ENCODE peak calls at places on chromosomes 7 and 10, in four cellular contexts. One of them, this sample, is unnamed.

GRCh38 chr7:131586259-131586658 is 29.8 kb upstream of the PODXL start:
- DNase-seq in brain microvascular endothelial cell: no peak
- DNase-seq in fibroblast of mammary gland: no peak
- DNase-seq in adrenal gland: peak; percentile 21
- DNase-seq in this sample: no peak

GRCh38 chr10:99779335-99779734 is 3.1 kb upstream of the ABCC2 start:
- DNase-seq in brain microvascular endothelial cell: peak; percentile 66
- DNase-seq in fibroblast of mammary gland: peak; percentile 80
- DNase-seq in adrenal gland: no peak
- DNase-seq in this sample: peak; percentile 16

GRCh38 chr10:117217196-117217761 is 20.0 kb downstream of the KCNK18 start:
- DNase-seq in brain microvascular endothelial cell: no peak
- DNase-seq in fibroblast of mammary gland: no peak
- DNase-seq in adrenal gland: no peak
- DNase-seq in this sample: no peak

GRCh38 chr7:14321947-14322346 is 332.5 kb upstream of the ETV1 start:
- DNase-seq in brain microvascular endothelial cell: no peak
- DNase-seq in fibroblast of mammary gland: no peak
- DNase-seq in adrenal gland: no peak
- DNase-seq in this sample: no peak

GRCh38 chr10:75398630-75399460 is 2.7 kb downstream of the ZNF503 start:
- DNase-seq in brain microvascular endothelial cell: no peak
- DNase-seq in fibroblast of mammary gland: no peak
- DNase-seq in adrenal gland: peak; percentile 46
- DNase-seq in this sample: no peak

GRCh38 chr7:102874166-102874829 is 38.5 kb upstream of the LRRC17 start:
- DNase-seq in brain microvascular endothelial cell: peak; percentile 90
- DNase-seq in fibroblast of mammary gland: peak; percentile 93
- DNase-seq in adrenal gland: no peak
- DNase-seq in this sample: peak; percentile 83

GRCh38 chr7:111029574-111030357 is 61.2 kb upstream of the LRRN3 start:
- DNase-seq in brain microvascular endothelial cell: peak; percentile 39
- DNase-seq in fibroblast of mammary gland: peak; percentile 55
- DNase-seq in adrenal gland: peak; percentile 53
- DNase-seq in this sample: no peak

GRCh38 chr10:108545921-108546320 is 1377.4 kb downstream of the XPNPEP1 start:
- DNase-seq in brain microvascular endothelial cell: no peak
- DNase-seq in fibroblast of mammary gland: no peak
- DNase-seq in adrenal gland: no peak
- DNase-seq in this sample: no peak

GRCh38 chr10:22620140-22620857 is 94.1 kb downstream of the PIP4K2A start:
- DNase-seq in brain microvascular endothelial cell: peak; percentile 93
- DNase-seq in fibroblast of mammary gland: peak; percentile 100
- DNase-seq in adrenal gland: peak; percentile 91
- DNase-seq in this sample: peak; percentile 94

GRCh38 chr10:119396008-119396708 is 146.4 kb downstream of the RGS10 start:
- DNase-seq in brain microvascular endothelial cell: no peak
- DNase-seq in fibroblast of mammary gland: no peak
- DNase-seq in adrenal gland: no peak
- DNase-seq in this sample: no peak

GRCh38 chr7:32204361-32205018 is 134.3 kb upstream of the PDE1C start:
- DNase-seq in brain microvascular endothelial cell: peak; percentile 77
- DNase-seq in fibroblast of mammary gland: peak; percentile 75
- DNase-seq in adrenal gland: peak; percentile 59
- DNase-seq in this sample: peak; percentile 83

GRCh38 chr7:15015545-15016314 is 113.2 kb upstream of the DGKB start:
- DNase-seq in brain microvascular endothelial cell: peak; percentile 42
- DNase-seq in fibroblast of mammary gland: peak; percentile 78
- DNase-seq in adrenal gland: peak; percentile 59
- DNase-seq in this sample: peak; percentile 76

GRCh38 chr10:117552156-117552620 is 9.6 kb downstream of the EMX2 start:
- DNase-seq in brain microvascular endothelial cell: no peak
- DNase-seq in fibroblast of mammary gland: no peak
- DNase-seq in adrenal gland: no peak
- DNase-seq in this sample: no peak

GRCh38 chr7:34075976-34076375 is 170.6 kb downstream of the BMPER start:
- DNase-seq in brain microvascular endothelial cell: no peak
- DNase-seq in fibroblast of mammary gland: peak; percentile 78
- DNase-seq in adrenal gland: no peak
- DNase-seq in this sample: no peak

GRCh38 chr10:26721561-26721960 is 24.1 kb downstream of the PDSS1 start:
- DNase-seq in brain microvascular endothelial cell: no peak
- DNase-seq in fibroblast of mammary gland: no peak
- DNase-seq in adrenal gland: no peak
- DNase-seq in this sample: no peak

GRCh38 chr7:81180573-81180972 is 261.7 kb upstream of the SEMA3C start:
- DNase-seq in brain microvascular endothelial cell: no peak
- DNase-seq in fibroblast of mammary gland: no peak
- DNase-seq in adrenal gland: no peak
- DNase-seq in this sample: no peak

GRCh38 chr7:27165089-27165654 is at the start of gene HOXA9:
- DNase-seq in brain microvascular endothelial cell: no peak
- DNase-seq in fibroblast of mammary gland: peak; percentile 96
- DNase-seq in adrenal gland: peak; percentile 89
- DNase-seq in this sample: no peak

GRCh38 chr7:27162930-27163775 is 2.2 kb downstream of the HOXA9 start:
- DNase-seq in brain microvascular endothelial cell: no peak
- DNase-seq in fibroblast of mammary gland: peak; percentile 28
- DNase-seq in adrenal gland: no peak
- DNase-seq in this sample: no peak

GRCh38 chr7:24860611-24861010 is 103.3 kb upstream of the GSDME start:
- DNase-seq in brain microvascular endothelial cell: no peak
- DNase-seq in fibroblast of mammary gland: no peak
- DNase-seq in adrenal gland: no peak
- DNase-seq in this sample: no peak
- H3K4me3 ChIP-seq in brain microvascular endothelial cell: no peak overlapping the region
- H3K4me3 ChIP-seq in fibroblast of mammary gland: no peak overlapping the region
- H3K4me3 ChIP-seq in adrenal gland: no peak overlapping the region
- H3K4me3 ChIP-seq in this sample: no peak overlapping the region

GRCh38 chr10:81179324-81179723 is 641.6 kb downstream of the SH2D4B start:
- DNase-seq in brain microvascular endothelial cell: no peak
- DNase-seq in fibroblast of mammary gland: no peak
- DNase-seq in adrenal gland: no peak
- DNase-seq in this sample: no peak

GRCh38 chr10:81182296-81182695 is 644.6 kb downstream of the SH2D4B start:
- DNase-seq in brain microvascular endothelial cell: no peak
- DNase-seq in fibroblast of mammary gland: no peak
- DNase-seq in adrenal gland: no peak
- DNase-seq in this sample: no peak

GRCh38 chr10:81177651-81178244 is 640.0 kb downstream of the SH2D4B start:
- DNase-seq in brain microvascular endothelial cell: no peak
- DNase-seq in fibroblast of mammary gland: no peak
- DNase-seq in adrenal gland: no peak
- DNase-seq in this sample: no peak

GRCh38 chr10:81179805-81180452 is 642.2 kb downstream of the SH2D4B start:
- DNase-seq in brain microvascular endothelial cell: no peak
- DNase-seq in fibroblast of mammary gland: no peak
- DNase-seq in adrenal gland: no peak
- DNase-seq in this sample: no peak
- TF ChIP-seq CTCF in brain microvascular endothelial cell: peak; percentile 23
- TF ChIP-seq CTCF in fibroblast of mammary gland: no peak
- TF ChIP-seq CTCF in adrenal gland: no peak
- TF ChIP-seq CTCF in this sample: peak; percentile 50

GRCh38 chr10:122140477-122140902 is 130.6 kb upstream of the BTBD16 start:
- DNase-seq in brain microvascular endothelial cell: peak; percentile 48
- DNase-seq in fibroblast of mammary gland: peak; percentile 77
- DNase-seq in adrenal gland: no peak
- DNase-seq in this sample: no peak

GRCh38 chr10:122142652-122143237 is 128.4 kb upstream of the BTBD16 start:
- DNase-seq in brain microvascular endothelial cell: no peak
- DNase-seq in fibroblast of mammary gland: no peak
- DNase-seq in adrenal gland: no peak
- DNase-seq in this sample: no peak

GRCh38 chr10:122139627-122140151 is 131.4 kb upstream of the BTBD16 start:
- DNase-seq in brain microvascular endothelial cell: no peak
- DNase-seq in fibroblast of mammary gland: peak; percentile 64
- DNase-seq in adrenal gland: no peak
- DNase-seq in this sample: no peak

GRCh38 chr10:122141821-122142651 is 129.1 kb upstream of the BTBD16 start:
- DNase-seq in brain microvascular endothelial cell: no peak
- DNase-seq in fibroblast of mammary gland: peak; percentile 85
- DNase-seq in adrenal gland: no peak
- DNase-seq in this sample: no peak

GRCh38 chr10:122140941-122141623 is 130.0 kb upstream of the BTBD16 start:
- DNase-seq in brain microvascular endothelial cell: peak; percentile 93
- DNase-seq in fibroblast of mammary gland: peak; percentile 96
- DNase-seq in adrenal gland: peak; percentile 91
- DNase-seq in this sample: no peak
- H3K4me3 ChIP-seq in brain microvascular endothelial cell: no peak overlapping the region
- H3K4me3 ChIP-seq in fibroblast of mammary gland: peak overlapping the region; percentile 2
- H3K4me3 ChIP-seq in adrenal gland: no peak overlapping the region
- H3K4me3 ChIP-seq in this sample: no peak overlapping the region

GRCh38 chr7:155358066-155358947 is 60.6 kb downstream of the INSIG1 start:
- DNase-seq in brain microvascular endothelial cell: no peak
- DNase-seq in fibroblast of mammary gland: no peak
- DNase-seq in adrenal gland: no peak
- DNase-seq in this sample: no peak

GRCh38 chr7:155357573-155358041 is 59.9 kb downstream of the INSIG1 start:
- DNase-seq in brain microvascular endothelial cell: no peak
- DNase-seq in fibroblast of mammary gland: peak; percentile 81
- DNase-seq in adrenal gland: no peak
- DNase-seq in this sample: no peak

GRCh38 chr7:155355745-155356144 is 58.1 kb downstream of the INSIG1 start:
- DNase-seq in brain microvascular endothelial cell: no peak
- DNase-seq in fibroblast of mammary gland: no peak
- DNase-seq in adrenal gland: no peak
- DNase-seq in this sample: no peak

GRCh38 chr7:155355176-155355575 is 57.5 kb downstream of the INSIG1 start:
- DNase-seq in brain microvascular endothelial cell: no peak
- DNase-seq in fibroblast of mammary gland: no peak
- DNase-seq in adrenal gland: no peak
- DNase-seq in this sample: no peak

GRCh38 chr7:155356323-155357105 is 58.8 kb downstream of the INSIG1 start:
- DNase-seq in brain microvascular endothelial cell: peak; percentile 18
- DNase-seq in fibroblast of mammary gland: no peak
- DNase-seq in adrenal gland: no peak
- DNase-seq in this sample: no peak
- TF ChIP-seq CTCF in brain microvascular endothelial cell: peak; percentile 63
- TF ChIP-seq CTCF in fibroblast of mammary gland: peak; percentile 9
- TF ChIP-seq CTCF in adrenal gland: no peak
- TF ChIP-seq CTCF in this sample: peak; percentile 18